ENCODE peak calls at places on chromosome 3, in five cellular contexts. A, D, U, H and Y are unnamed samples.

GRCh38 chr3:159948423-159949140 is 40.1 kb upstream of the IL12A start:
- DNase-seq in H (no peak), A (no peak), D (no peak), U (no peak), Y (no peak)

GRCh38 chr3:14077310-14077709 is 47.4 kb downstream of the CHCHD4 start:
- DNase-seq in H (no peak), A (no peak), D (no peak), U (no peak), Y (no peak)

GRCh38 chr3:64954995-64955636 is 267.3 kb upstream of the ADAMTS9 start:
- DNase-seq in U (no peak), D (peak; percentile 14), H (no peak), A (no peak), Y (no peak)

GRCh38 chr3:22977650-22978289 is 225.4 kb upstream of the UBE2E2 start:
- DNase-seq in H (no peak), D (no peak), A (no peak), U (no peak), Y (no peak)

GRCh38 chr3:71416868-71417267 is 166.7 kb downstream of the FOXP1 start:
- DNase-seq in D (no peak), U (no peak), A (no peak), H (peak; percentile 51), Y (no peak)

GRCh38 chr3:118628704-118629341 is 405.8 kb downstream of the IGSF11 start:
- DNase-seq in A (peak; percentile 48), H (peak; percentile 71), U (peak; percentile 79), D (peak; percentile 64), Y (peak; percentile 66)

GRCh38 chr3:122785231-122785630 is 8.4 kb downstream of the HSPBAP1 start:
- DNase-seq in D (no peak), H (no peak), U (no peak), A (no peak), Y (no peak)

GRCh38 chr3:189269356-189269755 is 97.6 kb downstream of the TPRG1 start:
- DNase-seq in H (no peak), U (no peak), D (no peak), A (no peak), Y (no peak)

GRCh38 chr3:71195492-71195891 is 388.0 kb downstream of the FOXP1 start:
- DNase-seq in H (peak; percentile 16), D (no peak), A (peak; percentile 89), U (no peak), Y (no peak)

GRCh38 chr3:61821823-61822251 is 260.5 kb downstream of the PTPRG start:
- DNase-seq in A (no peak), D (no peak), U (no peak), H (no peak), Y (no peak)

GRCh38 chr3:101279162-101279561 is 41.2 kb downstream of the IMPG2 start:
- DNase-seq in U (no peak), A (no peak), D (no peak), H (no peak), Y (no peak)

GRCh38 chr3:182795383-182795782 is 2.1 kb downstream of the ATP11B start:
- DNase-seq in H (peak; percentile 58), D (peak; percentile 14), U (no peak), A (no peak), Y (no peak)

GRCh38 chr3:161316006-161316689 is 55.2 kb downstream of the SPTSSB start:
- DNase-seq in A (no peak), H (no peak), D (peak; percentile 69), U (no peak), Y (no peak)

GRCh38 chr3:194249323-194250103 is 101.6 kb downstream of the CPN2 start:
- DNase-seq in U (no peak), H (no peak), D (no peak), A (no peak), Y (no peak)

GRCh38 chr3:113097821-113098516 is 107.2 kb downstream of the GTPBP8 start:
- DNase-seq in D (no peak), U (no peak), A (peak; percentile 69), H (no peak), Y (no peak)

GRCh38 chr3:187744169-187745151 is 808 bp downstream of the BCL6 start:
- DNase-seq in U (peak; percentile 33), D (peak; percentile 56), H (peak; percentile 66), A (no peak), Y (peak; percentile 64)

GRCh38 chr3:18389108-18389733 is 35.9 kb downstream of the SATB1 start:
- DNase-seq in D (no peak), H (peak; percentile 21), A (peak; percentile 3), U (peak; percentile 25), Y (no peak)

GRCh38 chr3:156010829-156011228 is 109.5 kb upstream of the KCNAB1 start:
- DNase-seq in A (no peak), D (no peak), H (peak; percentile 17), U (no peak), Y (peak; percentile 6)